ENCODE peak calls at places on chromosome 3, in eight cellular contexts. One of them, this sample, is unnamed.

GRCh38 chr3:12342151-12342550 is 53.3 kb downstream of the PPARG start:
- DNase-seq in HFFc6: no peak
- DNase-seq in AG04450: no peak
- DNase-seq in AML-193: no peak
- DNase-seq in stimulated activated naive CD8-positive, alpha-beta T cell treated with anti-CD3 and anti-CD28 coated beads, Interleukin-15, Interleukin-2, amounts not matched to agents 100 U/mL and 50 U/mL, for 24 hours: no peak
- DNase-seq in left cardiac atrium: no peak
- DNase-seq in stimulated activated CD4-positive, alpha-beta T cell treated with anti-CD3 and anti-CD28 coated beads, Interleukin-12 subunit alpha, Interleukin-12 subunit beta, amount 100 ng/mL, for 24 hours: no peak
- DNase-seq in NCI-H1694: no peak
- DNase-seq in this sample: no peak

GRCh38 chr3:159881828-159882309 is 106.8 kb upstream of the IL12A start:
- DNase-seq in HFFc6: no peak
- DNase-seq in AG04450: no peak
- DNase-seq in AML-193: no peak
- DNase-seq in stimulated activated naive CD8-positive, alpha-beta T cell treated with anti-CD3 and anti-CD28 coated beads, Interleukin-15, Interleukin-2, amounts not matched to agents 100 U/mL and 50 U/mL, for 24 hours: no peak
- DNase-seq in left cardiac atrium: peak
- DNase-seq in stimulated activated CD4-positive, alpha-beta T cell treated with anti-CD3 and anti-CD28 coated beads, Interleukin-12 subunit alpha, Interleukin-12 subunit beta, amount 100 ng/mL, for 24 hours: no peak
- DNase-seq in NCI-H1694: no peak
- DNase-seq in this sample: peak

GRCh38 chr3:184551103-184551502 is 10.5 kb upstream of the EPHB3 start:
- DNase-seq in HFFc6: no peak
- DNase-seq in AG04450: no peak
- DNase-seq in AML-193: no peak
- DNase-seq in stimulated activated naive CD8-positive, alpha-beta T cell treated with anti-CD3 and anti-CD28 coated beads, Interleukin-15, Interleukin-2, amounts not matched to agents 100 U/mL and 50 U/mL, for 24 hours: no peak
- DNase-seq in left cardiac atrium: no peak
- DNase-seq in stimulated activated CD4-positive, alpha-beta T cell treated with anti-CD3 and anti-CD28 coated beads, Interleukin-12 subunit alpha, Interleukin-12 subunit beta, amount 100 ng/mL, for 24 hours: no peak
- DNase-seq in NCI-H1694: no peak
- DNase-seq in this sample: no peak

GRCh38 chr3:48470286-48470685 is 23.7 kb downstream of the ATRIP start:
- DNase-seq in HFFc6: no peak
- DNase-seq in AG04450: no peak
- DNase-seq in AML-193: no peak
- DNase-seq in stimulated activated naive CD8-positive, alpha-beta T cell treated with anti-CD3 and anti-CD28 coated beads, Interleukin-15, Interleukin-2, amounts not matched to agents 100 U/mL and 50 U/mL, for 24 hours: no peak
- DNase-seq in left cardiac atrium: no peak
- DNase-seq in stimulated activated CD4-positive, alpha-beta T cell treated with anti-CD3 and anti-CD28 coated beads, Interleukin-12 subunit alpha, Interleukin-12 subunit beta, amount 100 ng/mL, for 24 hours: no peak
- DNase-seq in NCI-H1694: no peak
- DNase-seq in this sample: no peak

GRCh38 chr3:150699068-150699635 is 4.6 kb downstream of the ERICH6 start:
- DNase-seq in HFFc6: peak
- DNase-seq in AG04450: no peak
- DNase-seq in AML-193: no peak
- DNase-seq in stimulated activated naive CD8-positive, alpha-beta T cell treated with anti-CD3 and anti-CD28 coated beads, Interleukin-15, Interleukin-2, amounts not matched to agents 100 U/mL and 50 U/mL, for 24 hours: no peak
- DNase-seq in left cardiac atrium: no peak
- DNase-seq in stimulated activated CD4-positive, alpha-beta T cell treated with anti-CD3 and anti-CD28 coated beads, Interleukin-12 subunit alpha, Interleukin-12 subunit beta, amount 100 ng/mL, for 24 hours: no peak
- DNase-seq in NCI-H1694: no peak
- DNase-seq in this sample: no peak

GRCh38 chr3:87771338-87772059 is 287.3 kb downstream of the CGGBP1 start:
- DNase-seq in HFFc6: peak
- DNase-seq in AG04450: no peak
- DNase-seq in AML-193: peak
- DNase-seq in stimulated activated naive CD8-positive, alpha-beta T cell treated with anti-CD3 and anti-CD28 coated beads, Interleukin-15, Interleukin-2, amounts not matched to agents 100 U/mL and 50 U/mL, for 24 hours: peak
- DNase-seq in left cardiac atrium: peak
- DNase-seq in stimulated activated CD4-positive, alpha-beta T cell treated with anti-CD3 and anti-CD28 coated beads, Interleukin-12 subunit alpha, Interleukin-12 subunit beta, amount 100 ng/mL, for 24 hours: no peak
- DNase-seq in NCI-H1694: no peak
- DNase-seq in this sample: no peak

GRCh38 chr3:73447118-73447517 is 177.6 kb downstream of the PDZRN3 start:
- DNase-seq in HFFc6: no peak
- DNase-seq in AG04450: no peak
- DNase-seq in AML-193: no peak
- DNase-seq in stimulated activated naive CD8-positive, alpha-beta T cell treated with anti-CD3 and anti-CD28 coated beads, Interleukin-15, Interleukin-2, amounts not matched to agents 100 U/mL and 50 U/mL, for 24 hours: no peak
- DNase-seq in left cardiac atrium: no peak
- DNase-seq in stimulated activated CD4-positive, alpha-beta T cell treated with anti-CD3 and anti-CD28 coated beads, Interleukin-12 subunit alpha, Interleukin-12 subunit beta, amount 100 ng/mL, for 24 hours: no peak
- DNase-seq in NCI-H1694: no peak
- DNase-seq in this sample: no peak

GRCh38 chr3:158127250-158128219 is 17.6 kb downstream of the RSRC1 start:
- DNase-seq in HFFc6: peak
- DNase-seq in AG04450: no peak
- DNase-seq in AML-193: no peak
- DNase-seq in stimulated activated naive CD8-positive, alpha-beta T cell treated with anti-CD3 and anti-CD28 coated beads, Interleukin-15, Interleukin-2, amounts not matched to agents 100 U/mL and 50 U/mL, for 24 hours: no peak
- DNase-seq in left cardiac atrium: no peak
- DNase-seq in stimulated activated CD4-positive, alpha-beta T cell treated with anti-CD3 and anti-CD28 coated beads, Interleukin-12 subunit alpha, Interleukin-12 subunit beta, amount 100 ng/mL, for 24 hours: no peak
- DNase-seq in NCI-H1694: no peak
- DNase-seq in this sample: peak

GRCh38 chr3:188491276-188491687 is 337.3 kb downstream of the LPP start:
- DNase-seq in HFFc6: peak
- DNase-seq in AG04450: no peak
- DNase-seq in AML-193: no peak
- DNase-seq in stimulated activated naive CD8-positive, alpha-beta T cell treated with anti-CD3 and anti-CD28 coated beads, Interleukin-15, Interleukin-2, amounts not matched to agents 100 U/mL and 50 U/mL, for 24 hours: no peak
- DNase-seq in left cardiac atrium: no peak
- DNase-seq in stimulated activated CD4-positive, alpha-beta T cell treated with anti-CD3 and anti-CD28 coated beads, Interleukin-12 subunit alpha, Interleukin-12 subunit beta, amount 100 ng/mL, for 24 hours: no peak
- DNase-seq in NCI-H1694: no peak
- DNase-seq in this sample: no peak

GRCh38 chr3:136068708-136069107 is 103.2 kb downstream of the PPP2R3A start:
- DNase-seq in HFFc6: peak
- DNase-seq in AG04450: peak
- DNase-seq in AML-193: no peak
- DNase-seq in stimulated activated naive CD8-positive, alpha-beta T cell treated with anti-CD3 and anti-CD28 coated beads, Interleukin-15, Interleukin-2, amounts not matched to agents 100 U/mL and 50 U/mL, for 24 hours: no peak
- DNase-seq in left cardiac atrium: no peak
- DNase-seq in stimulated activated CD4-positive, alpha-beta T cell treated with anti-CD3 and anti-CD28 coated beads, Interleukin-12 subunit alpha, Interleukin-12 subunit beta, amount 100 ng/mL, for 24 hours: no peak
- DNase-seq in NCI-H1694: no peak
- DNase-seq in this sample: no peak

GRCh38 chr3:36850743-36851142 is 86.4 kb upstream of the DCLK3 start:
- DNase-seq in HFFc6: no peak
- DNase-seq in AG04450: no peak
- DNase-seq in AML-193: no peak
- DNase-seq in stimulated activated naive CD8-positive, alpha-beta T cell treated with anti-CD3 and anti-CD28 coated beads, Interleukin-15, Interleukin-2, amounts not matched to agents 100 U/mL and 50 U/mL, for 24 hours: no peak
- DNase-seq in left cardiac atrium: no peak
- DNase-seq in stimulated activated CD4-positive, alpha-beta T cell treated with anti-CD3 and anti-CD28 coated beads, Interleukin-12 subunit alpha, Interleukin-12 subunit beta, amount 100 ng/mL, for 24 hours: no peak
- DNase-seq in NCI-H1694: no peak
- DNase-seq in this sample: no peak

GRCh38 chr3:163476179-163476578 is 1602.1 kb downstream of the SI start:
- DNase-seq in HFFc6: no peak
- DNase-seq in AG04450: no peak
- DNase-seq in AML-193: no peak
- DNase-seq in stimulated activated naive CD8-positive, alpha-beta T cell treated with anti-CD3 and anti-CD28 coated beads, Interleukin-15, Interleukin-2, amounts not matched to agents 100 U/mL and 50 U/mL, for 24 hours: no peak
- DNase-seq in left cardiac atrium: no peak
- DNase-seq in stimulated activated CD4-positive, alpha-beta T cell treated with anti-CD3 and anti-CD28 coated beads, Interleukin-12 subunit alpha, Interleukin-12 subunit beta, amount 100 ng/mL, for 24 hours: no peak
- DNase-seq in NCI-H1694: peak
- DNase-seq in this sample: no peak

GRCh38 chr3:16509721-16510619 is 3.5 kb downstream of the RFTN1 start:
- DNase-seq in HFFc6: no peak
- DNase-seq in AG04450: no peak
- DNase-seq in AML-193: no peak
- DNase-seq in stimulated activated naive CD8-positive, alpha-beta T cell treated with anti-CD3 and anti-CD28 coated beads, Interleukin-15, Interleukin-2, amounts not matched to agents 100 U/mL and 50 U/mL, for 24 hours: peak
- DNase-seq in left cardiac atrium: no peak
- DNase-seq in stimulated activated CD4-positive, alpha-beta T cell treated with anti-CD3 and anti-CD28 coated beads, Interleukin-12 subunit alpha, Interleukin-12 subunit beta, amount 100 ng/mL, for 24 hours: no peak
- DNase-seq in NCI-H1694: no peak
- DNase-seq in this sample: no peak

GRCh38 chr3:183698318-183698731 is 728 bp downstream of the YEATS2 start:
- DNase-seq in HFFc6: peak
- DNase-seq in AG04450: no peak
- DNase-seq in AML-193: peak
- DNase-seq in stimulated activated naive CD8-positive, alpha-beta T cell treated with anti-CD3 and anti-CD28 coated beads, Interleukin-15, Interleukin-2, amounts not matched to agents 100 U/mL and 50 U/mL, for 24 hours: peak
- DNase-seq in left cardiac atrium: peak
- DNase-seq in stimulated activated CD4-positive, alpha-beta T cell treated with anti-CD3 and anti-CD28 coated beads, Interleukin-12 subunit alpha, Interleukin-12 subunit beta, amount 100 ng/mL, for 24 hours: peak
- DNase-seq in NCI-H1694: no peak
- DNase-seq in this sample: peak

GRCh38 chr3:10164546-10165393 is at the start of gene IRAK2:
- DNase-seq in HFFc6: peak
- DNase-seq in AG04450: no peak
- DNase-seq in AML-193: peak
- DNase-seq in stimulated activated naive CD8-positive, alpha-beta T cell treated with anti-CD3 and anti-CD28 coated beads, Interleukin-15, Interleukin-2, amounts not matched to agents 100 U/mL and 50 U/mL, for 24 hours: peak
- DNase-seq in left cardiac atrium: peak
- DNase-seq in stimulated activated CD4-positive, alpha-beta T cell treated with anti-CD3 and anti-CD28 coated beads, Interleukin-12 subunit alpha, Interleukin-12 subunit beta, amount 100 ng/mL, for 24 hours: peak
- DNase-seq in NCI-H1694: no peak
- DNase-seq in this sample: peak

This sample was measured in trophoblast cell.